ENCODE peak calls at places on chromosomes 6 and 20, in five cellular contexts. U is HepG2, G is IMR-90, A is K562, T is SK-N-SH. L is an unnamed sample.

GRCh38 chr6:56370591-56371198 is 123.3 kb upstream of the COL21A1 start:
- DNase-seq in T (peak; percentile 51), G (peak; percentile 87), A (no peak), U (peak; percentile 58), L (peak; percentile 4)

GRCh38 chr6:6714498-6715360 is 126.2 kb downstream of the LY86 start:
- DNase-seq in T (no peak), A (no peak), U (no peak), G (peak; percentile 15), L (no peak)

GRCh38 chr6:39076086-39076992 is 27.8 kb downstream of the GLP1R start:
- DNase-seq in G (no peak), A (no peak), T (no peak), U (no peak), L (no peak)

GRCh38 chr6:101824551-101825345 is 431.2 kb downstream of the GRIK2 start:
- DNase-seq in G (peak; percentile 25), T (no peak), U (no peak), A (no peak), L (no peak)

GRCh38 chr6:141158740-141159139 is 974.0 kb upstream of the GJE1 start:
- DNase-seq in T (no peak), G (no peak), A (no peak), U (no peak), L (no peak)

GRCh38 chr6:135191508-135192255 is 10.6 kb downstream of the MYB start:
- DNase-seq in G (no peak), A (peak; percentile 41), T (no peak), U (no peak), L (no peak)

GRCh38 chr20:10511507-10512231 is 76.6 kb downstream of the SLX4IP start:
- DNase-seq in U (peak; percentile 87), G (peak; percentile 99), T (no peak), A (peak; percentile 75), L (peak; percentile 94)

GRCh38 chr6:69729870-69730449 is 66.8 kb downstream of the LMBRD1 start:
- DNase-seq in T (no peak), U (no peak), G (peak; percentile 7), A (no peak), L (no peak)

GRCh38 chr6:1858191-1858590 is 248.5 kb downstream of the FOXC1 start:
- DNase-seq in G (no peak), T (no peak), A (no peak), U (no peak), L (no peak)

GRCh38 chr20:2314759-2315439 is 19.1 kb downstream of the TGM3 start:
- DNase-seq in G (peak; percentile 28), A (peak; percentile 83), T (peak; percentile 40), U (no peak), L (peak; percentile 35)

GRCh38 chr6:157229733-157230132 is 93.6 kb downstream of the TMEM242 start:
- DNase-seq in G (no peak), A (no peak), T (no peak), U (no peak), L (no peak)

GRCh38 chr6:48113130-48113529 is 2.1 kb upstream of the PTCHD4 start:
- DNase-seq in A (no peak), U (no peak), G (no peak), T (no peak), L (no peak)

GRCh38 chr6:45369870-45370269 is 7.9 kb downstream of the SUPT3H start:
- DNase-seq in A (no peak), G (peak; percentile 29), U (no peak), T (no peak), L (no peak)

GRCh38 chr6:158283304-158284005 is 28.8 kb upstream of the TULP4 start:
- DNase-seq in T (no peak), A (no peak), G (peak; percentile 67), U (no peak), L (peak; percentile 25)

GRCh38 chr6:92469429-92469828 is 949.9 kb downstream of the EPHA7 start:
- DNase-seq in U (no peak), G (no peak), T (no peak), A (no peak), L (no peak)

GRCh38 chr6:71199796-71200195 is 88.8 kb upstream of the OGFRL1 start:
- DNase-seq in U (no peak), T (no peak), A (no peak), G (no peak), L (no peak)

GRCh38 chr6:82970853-82971252 is 94.8 kb downstream of the UBE3D start:
- DNase-seq in T (peak; percentile 12), U (no peak), G (no peak), A (no peak), L (no peak)

GRCh38 chr6:82976179-82976578 is 89.5 kb downstream of the UBE3D start:
- DNase-seq in T (no peak), A (no peak), G (no peak), U (no peak), L (no peak)

GRCh38 chr6:82968708-82969107 is 96.9 kb downstream of the UBE3D start:
- DNase-seq in T (no peak), A (no peak), G (no peak), U (no peak), L (no peak)

DNA sequence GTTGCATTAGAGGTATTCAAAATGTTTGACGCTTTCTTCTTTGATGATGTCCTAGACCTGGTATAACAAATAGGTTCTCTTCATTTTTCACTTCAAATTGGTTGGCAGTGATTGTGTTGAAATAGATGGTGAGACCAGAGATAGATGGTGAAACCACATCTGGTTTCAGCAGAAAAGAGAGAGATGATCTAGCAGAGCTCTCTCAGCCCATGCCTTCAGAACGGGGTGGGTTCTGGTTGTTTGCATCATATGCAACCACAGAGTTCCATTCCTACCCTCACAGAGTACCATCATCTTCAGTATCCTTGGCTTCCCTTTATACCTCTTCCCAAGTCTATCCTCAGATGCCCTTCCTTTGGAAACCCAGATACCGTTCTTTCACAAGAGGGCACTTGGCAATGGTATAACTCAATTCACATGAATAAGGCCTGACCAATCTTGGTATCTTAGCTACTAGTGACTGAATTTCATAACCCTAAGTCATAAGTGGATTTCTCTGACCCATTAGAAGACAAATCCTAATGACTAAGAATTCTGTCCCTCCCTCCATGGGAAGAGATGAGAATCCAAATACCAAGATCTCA is 93.7 kb downstream of the UBE3D start:
- DNase-seq in A (no peak), G (no peak), U (no peak), T (no peak), L (no peak)
- TF ChIP-seq RFX5 in A (no peak), G (no peak), U (no peak), T (no peak), L (no peak)

GRCh38 chr20:33977535-33977934 is 16.2 kb upstream of the RALY start:
- DNase-seq in U (no peak), A (no peak), G (no peak), T (no peak), L (no peak)
- TF ChIP-seq RFX5 in U (no peak), A (no peak), G (no peak), T (no peak), L (no peak)

GRCh38 chr20:57264908-57265648 is 1.4 kb downstream of the BMP7 start:
- DNase-seq in T (peak; percentile 63), U (no peak), G (no peak), A (no peak), L (no peak)
- TF ChIP-seq RFX5 in T (no peak), U (no peak), G (no peak), A (no peak), L (no peak)

DNA sequence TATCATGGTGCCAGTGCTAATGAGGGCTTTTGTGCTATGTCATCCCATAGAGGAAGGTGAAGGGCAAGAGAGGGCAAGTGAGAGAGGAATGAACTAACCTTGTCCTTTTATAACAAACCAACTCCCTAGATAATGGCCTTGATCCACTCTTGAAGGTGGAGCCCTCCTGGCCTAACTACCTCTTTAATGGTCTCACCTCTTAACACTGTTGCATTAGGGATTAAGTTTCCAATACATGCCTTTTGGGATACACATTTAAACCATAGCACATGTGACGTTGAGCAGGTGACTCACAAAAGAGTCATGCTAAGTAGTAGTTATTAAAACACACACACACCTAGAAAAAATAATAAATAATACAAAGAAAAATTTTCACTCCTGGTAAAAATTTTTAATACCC is 36.9 kb downstream of the CCN2 start:
- DNase-seq in T (no peak), G (peak; percentile 86), A (no peak), U (no peak), L (no peak)
- TF ChIP-seq RFX5 in T (no peak), G (no peak), A (no peak), U (no peak), L (no peak)